ENCODE peak calls at places on chromosome X, in eight cellular contexts. G, C, D, N, Q, Y, A and H are unnamed samples.

GRCh38 chrX:68989456-68989855 is 160.6 kb downstream of the EFNB1 start:
- DNase-seq in G (no peak), C (no peak), D (no peak), N (no peak), Q (no peak), Y (no peak), A (no peak), H (no peak)

GRCh38 chrX:7294483-7294882 is 146.5 kb upstream of the PUDP start:
- DNase-seq in G (no peak), C (peak; percentile 27), D (no peak), N (no peak), Q (no peak), Y (no peak), A (no peak), H (no peak)

GRCh38 chrX:140817943-140818342 is 108.4 kb downstream of the LINC00632 start:
- DNase-seq in G (peak; percentile 18), C (peak; percentile 41), D (peak; percentile 58), N (no peak), Q (peak; percentile 5), Y (no peak), A (no peak), H (no peak)

GRCh38 chrX:80285131-80285773 is 135.0 kb upstream of the TENT5D start:
- DNase-seq in G (peak; percentile 23), C (peak; percentile 1), D (peak; percentile 3), N (no peak), Q (no peak), Y (no peak), A (no peak), H (peak; percentile 26)

GRCh38 chrX:153973127-153974002 is 811 bp downstream of the TMEM187 start:
- DNase-seq in G (no peak), C (no peak), D (peak; percentile 20), N (no peak), Q (no peak), Y (no peak), A (no peak), H (peak; percentile 27)

GRCh38 chrX:19650996-19651395 is 135.7 kb upstream of the MAP3K15 start:
- DNase-seq in G (no peak), C (no peak), D (no peak), N (no peak), Q (no peak), Y (no peak), A (no peak), H (no peak)

GRCh38 chrX:94401426-94401825 is 727.4 kb downstream of the FAM133A start:
- DNase-seq in G (no peak), C (no peak), D (no peak), N (no peak), Q (no peak), Y (no peak), A (no peak), H (no peak)

GRCh38 chrX:117743469-117744251 is 372.9 kb downstream of the KLHL13 start:
- DNase-seq in G (no peak), C (peak; percentile 1), D (peak; percentile 1), N (no peak), Q (no peak), Y (no peak), A (no peak), H (peak; percentile 31)

GRCh38 chrX:20530319-20530979 is 263.7 kb upstream of the RPS6KA3 start:
- DNase-seq in G (peak; percentile 58), C (peak; percentile 64), D (peak; percentile 41), N (peak; percentile 21), Q (peak; percentile 81), Y (peak; percentile 57), A (peak; percentile 51), H (peak; percentile 42)

GRCh38 chrX:65451663-65452062 is 82.9 kb downstream of the LAS1L start:
- DNase-seq in G (peak; percentile 15), C (peak; percentile 33), D (peak; percentile 64), N (no peak), Q (no peak), Y (peak; percentile 35), A (no peak), H (peak; percentile 27)

GRCh38 chrX:129613596-129613995 is 41.2 kb downstream of the APLN start:
- DNase-seq in G (peak; percentile 48), C (no peak), D (no peak), N (no peak), Q (no peak), Y (peak; percentile 28), A (no peak), H (no peak)

GRCh38 chrX:1336331-1337143 is at the start of gene IL3RA:
- DNase-seq in G (peak; percentile 75), C (no peak), D (no peak), N (no peak), Q (peak; percentile 59), Y (no peak), A (peak; percentile 24), H (no peak)

GRCh38 chrX:138711399-138712347 is at the start of gene FGF13:
- DNase-seq in G (no peak), C (no peak), D (no peak), N (no peak), Q (no peak), Y (no peak), A (peak; percentile 25), H (peak; percentile 0)

GRCh38 chrX:152646961-152647360 is 9.3 kb downstream of the GABRQ start:
- DNase-seq in G (no peak), C (no peak), D (no peak), N (no peak), Q (no peak), Y (no peak), A (no peak), H (no peak)

GRCh38 chrX:115364625-115365024 is 75.1 kb downstream of the LUZP4 start:
- DNase-seq in G (no peak), C (peak; percentile 21), D (no peak), N (no peak), Q (no peak), Y (no peak), A (peak; percentile 32), H (no peak)

GRCh38 chrX:68978211-68978780 is 149.5 kb downstream of the EFNB1 start:
- DNase-seq in G (peak; percentile 14), C (peak; percentile 56), D (no peak), N (no peak), Q (no peak), Y (no peak), A (no peak), H (no peak)

GRCh38 chrX:69046996-69047490 is 118.2 kb downstream of the PJA1 start:
- DNase-seq in G (no peak), C (no peak), D (no peak), N (no peak), Q (no peak), Y (no peak), A (no peak), H (no peak)

GRCh38 chrX:69503835-69504625 is at the start of gene NALF2:
- DNase-seq in G (peak; percentile 35), C (peak; percentile 11), D (peak; percentile 80), N (no peak), Q (peak; percentile 24), Y (peak; percentile 26), A (no peak), H (peak; percentile 11)

DNA sequence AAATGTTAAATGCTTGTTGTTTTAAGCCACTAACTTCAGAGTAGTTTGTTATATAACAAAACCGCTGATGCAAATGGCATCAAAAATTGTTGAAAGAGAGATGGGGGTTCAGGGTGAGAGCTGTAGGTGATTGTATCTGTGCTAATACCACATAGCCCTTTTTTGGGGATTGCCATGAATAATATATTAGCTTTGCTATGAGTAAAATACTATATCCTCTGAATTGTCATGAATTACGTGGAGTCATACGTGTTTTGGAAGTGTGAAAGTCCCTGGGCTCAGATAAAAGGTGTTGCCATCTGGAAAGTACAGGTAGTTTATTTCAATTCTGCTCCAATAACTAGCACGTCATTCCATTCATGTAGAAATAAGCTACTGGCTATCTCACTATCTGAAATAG is 30.6 kb downstream of the DYNLT3 start:
- DNase-seq in G (no peak), C (no peak), D (no peak), N (no peak), Q (no peak), Y (no peak), A (no peak), H (no peak)
- H3K4me1 ChIP-seq in G (no peaks in the 10 kb centered on the region), C (no peaks in the 10 kb centered on the region), D (peaks cover 96% of the 10 kb centered on the region), N (no peaks in the 10 kb centered on the region), Q (no peaks in the 10 kb centered on the region), Y (no peaks in the 10 kb centered on the region), A (no peaks in the 10 kb centered on the region), H (no peaks in the 10 kb centered on the region)

DNA sequence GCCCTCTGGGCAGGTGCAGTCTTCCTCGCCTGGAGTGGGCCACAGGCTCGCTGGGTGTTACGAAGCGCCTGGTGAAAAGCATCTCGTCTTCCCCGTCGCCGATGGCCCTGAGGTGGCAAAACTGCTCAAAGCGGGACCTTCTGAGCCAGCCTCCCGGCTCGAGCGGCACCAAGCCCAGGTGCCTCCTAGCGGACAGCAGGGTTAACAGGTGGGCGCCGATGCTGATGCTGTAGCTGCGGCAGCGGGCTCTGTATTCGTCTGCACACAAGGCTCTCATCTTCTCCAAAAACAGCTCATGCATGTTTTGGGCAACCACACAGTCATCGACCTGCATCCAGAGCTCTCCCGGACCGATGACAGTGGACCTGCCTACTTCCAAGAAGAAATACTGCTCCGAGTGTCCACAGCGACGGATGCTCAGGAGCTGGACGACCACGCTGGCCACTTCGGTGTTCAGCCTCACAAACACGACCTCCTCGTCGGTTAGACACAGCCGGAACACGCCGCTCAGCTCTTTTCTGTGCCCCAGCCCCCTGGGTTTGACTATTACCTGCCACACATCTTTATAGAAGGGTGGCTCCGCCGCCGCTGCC is 1.2 kb downstream of the IRS4 start:
- DNase-seq in G (no peak), C (no peak), D (no peak), N (no peak), Q (no peak), Y (no peak), A (no peak), H (no peak)
- H3K4me3 ChIP-seq in G (no peak overlapping the region), C (no peak overlapping the region), D (no peak overlapping the region), N (no peak overlapping the region), Q (peak overlapping the region; percentile 58), Y (no peak overlapping the region), A (no peak overlapping the region), H (no peak overlapping the region)

GRCh38 chrX:119549327-119550016 is 15.7 kb downstream of the STEEP1 start:
- DNase-seq in G (no peak), C (no peak), D (peak; percentile 4), N (no peak), Q (no peak), Y (no peak), A (no peak), H (no peak)
- H3K4me1 ChIP-seq in G (no peaks in the 10 kb centered on the region), C (peaks cover 2% of the 10 kb centered on the region), D (peaks cover 18% of the 10 kb centered on the region), N (no peaks in the 10 kb centered on the region), Q (no peaks in the 10 kb centered on the region), Y (no peaks in the 10 kb centered on the region), A (no peaks in the 10 kb centered on the region), H (no peaks in the 10 kb centered on the region)

GRCh38 chrX:131828482-131828881 is 194.6 kb upstream of the STK26 start:
- DNase-seq in G (no peak), C (no peak), D (no peak), N (no peak), Q (no peak), Y (no peak), A (no peak), H (no peak)
- H3K4me3 ChIP-seq in G (no peak overlapping the region), C (no peak overlapping the region), D (no peak overlapping the region), N (no peak overlapping the region), Q (no peak overlapping the region), Y (no peak overlapping the region), A (no peak overlapping the region), H (no peak overlapping the region)

DNA sequence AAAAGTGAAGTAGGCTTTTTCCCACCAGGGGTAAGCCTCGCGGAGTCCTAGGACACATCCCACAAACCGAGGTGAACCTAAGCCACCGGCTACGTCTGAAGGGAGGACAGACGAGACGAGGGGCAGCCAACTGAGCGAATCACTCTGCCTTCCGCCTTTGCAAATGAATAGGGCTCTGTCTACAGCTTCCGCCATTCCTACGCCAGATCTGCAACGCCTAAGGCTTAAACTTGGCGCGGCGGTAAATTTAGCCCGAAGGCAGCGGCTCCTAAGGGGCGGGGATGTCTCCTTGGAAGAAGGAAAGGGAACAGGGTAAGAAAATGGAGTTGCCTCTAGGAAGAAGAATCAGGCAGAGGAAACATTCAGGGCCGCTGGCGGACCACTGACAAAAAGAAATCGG is 90.6 kb downstream of the BCOR start:
- DNase-seq in G (no peak), C (no peak), D (no peak), N (no peak), Q (no peak), Y (no peak), A (no peak), H (no peak)
- H3K4me1 ChIP-seq in G (peaks cover 49% of the 10 kb centered on the region), C (peaks cover 2% of the 10 kb centered on the region), D (peaks cover 17% of the 10 kb centered on the region), N (peaks cover 35% of the 10 kb centered on the region), Q (peaks cover 37% of the 10 kb centered on the region), Y (peaks cover 14% of the 10 kb centered on the region), A (no peaks in the 10 kb centered on the region), H (peaks cover 3% of the 10 kb centered on the region)